ENCODE peak calls at places on chromosome 2, in five cellular contexts. One of them, this sample, is unnamed.
A peak's percentile ranks its signal among the peaks of the same experiment; 100 is the strongest.

GRCh38 chr2:211611621-211612020 is 927.0 kb downstream of the ERBB4 start:
- DNase-seq in HFF-Myc: no peak
- DNase-seq in Caco-2: no peak
- DNase-seq in cardiac fibroblast: no peak
- DNase-seq in OCI-LY7: no peak
- DNase-seq in this sample: no peak

GRCh38 chr2:230905448-230906430 is 19.3 kb downstream of the GPR55 start:
- DNase-seq in cardiac fibroblast: no peak
- DNase-seq in HFF-Myc: no peak
- DNase-seq in Caco-2: peak; percentile 45
- DNase-seq in OCI-LY7: no peak
- DNase-seq in this sample: peak; percentile 99

GRCh38 chr2:180046776-180047175 is 39.7 kb upstream of the CWC22 start:
- DNase-seq in HFF-Myc: no peak
- DNase-seq in Caco-2: no peak
- DNase-seq in cardiac fibroblast: no peak
- DNase-seq in OCI-LY7: no peak
- DNase-seq in this sample: no peak

GRCh38 chr2:240245706-240246105 is 105.2 kb upstream of the OTOS start:
- DNase-seq in OCI-LY7: no peak
- DNase-seq in cardiac fibroblast: no peak
- DNase-seq in HFF-Myc: no peak
- DNase-seq in Caco-2: no peak
- DNase-seq in this sample: no peak

GRCh38 chr2:199364153-199364552 is 93.6 kb downstream of the SATB2 start:
- DNase-seq in OCI-LY7: no peak
- DNase-seq in cardiac fibroblast: no peak
- DNase-seq in HFF-Myc: no peak
- DNase-seq in Caco-2: no peak
- DNase-seq in this sample: no peak

GRCh38 chr2:20930928-20931327 is 108.0 kb upstream of the LDAH start:
- DNase-seq in OCI-LY7: no peak
- DNase-seq in HFF-Myc: peak; percentile 2
- DNase-seq in Caco-2: no peak
- DNase-seq in cardiac fibroblast: peak; percentile 3
- DNase-seq in this sample: no peak

GRCh38 chr2:138601438-138602165 is 100.0 kb downstream of the SPOPL start:
- DNase-seq in Caco-2: no peak
- DNase-seq in OCI-LY7: no peak
- DNase-seq in HFF-Myc: no peak
- DNase-seq in cardiac fibroblast: no peak
- DNase-seq in this sample: no peak

GRCh38 chr2:197179744-197180498 is 130.7 kb downstream of the ANKRD44 start:
- DNase-seq in HFF-Myc: no peak
- DNase-seq in OCI-LY7: no peak
- DNase-seq in cardiac fibroblast: peak; percentile 80
- DNase-seq in Caco-2: no peak
- DNase-seq in this sample: no peak

GRCh38 chr2:98588880-98589425 is 19.4 kb downstream of the COA5 start:
- DNase-seq in HFF-Myc: no peak
- DNase-seq in Caco-2: no peak
- DNase-seq in OCI-LY7: no peak
- DNase-seq in cardiac fibroblast: no peak
- DNase-seq in this sample: no peak

GRCh38 chr2:219962089-219962488 is 334.7 kb downstream of the SLC4A3 start:
- DNase-seq in cardiac fibroblast: no peak
- DNase-seq in Caco-2: no peak
- DNase-seq in OCI-LY7: no peak
- DNase-seq in HFF-Myc: no peak
- DNase-seq in this sample: no peak

GRCh38 chr2:96260404-96261260 is 5.2 kb downstream of the TMEM127 start:
- DNase-seq in HFF-Myc: peak; percentile 81
- DNase-seq in Caco-2: peak; percentile 58
- DNase-seq in OCI-LY7: peak; percentile 76
- DNase-seq in cardiac fibroblast: peak; percentile 88
- DNase-seq in this sample: peak; percentile 61

GRCh38 chr2:3169106-3169870 is 208.3 kb downstream of the EIPR1 start:
- DNase-seq in HFF-Myc: peak; percentile 33
- DNase-seq in Caco-2: no peak
- DNase-seq in OCI-LY7: no peak
- DNase-seq in cardiac fibroblast: peak; percentile 10
- DNase-seq in this sample: no peak

GRCh38 chr2:165016772-165017411 is 61.6 kb upstream of the SLC38A11 start:
- DNase-seq in cardiac fibroblast: peak; percentile 49
- DNase-seq in HFF-Myc: no peak
- DNase-seq in OCI-LY7: peak; percentile 53
- DNase-seq in Caco-2: no peak
- DNase-seq in this sample: peak; percentile 46

GRCh38 chr2:146734042-146734715 is 1110.7 kb upstream of the ACVR2A start:
- DNase-seq in HFF-Myc: peak; percentile 17
- DNase-seq in OCI-LY7: peak; percentile 22
- DNase-seq in Caco-2: no peak
- DNase-seq in cardiac fibroblast: peak; percentile 85
- DNase-seq in this sample: no peak

GRCh38 chr2:127155901-127156300 is 48.9 kb upstream of the BIN1 start:
- DNase-seq in Caco-2: no peak
- DNase-seq in HFF-Myc: no peak
- DNase-seq in cardiac fibroblast: peak; percentile 87
- DNase-seq in OCI-LY7: no peak
- DNase-seq in this sample: no peak

GRCh38 chr2:214471990-214472389 is 61.1 kb downstream of the VWC2L start:
- DNase-seq in HFF-Myc: no peak
- DNase-seq in OCI-LY7: no peak
- DNase-seq in cardiac fibroblast: no peak
- DNase-seq in Caco-2: no peak
- DNase-seq in this sample: no peak

GRCh38 chr2:11827547-11827946 is 81.1 kb downstream of the LPIN1 start:
- DNase-seq in Caco-2: no peak
- DNase-seq in HFF-Myc: no peak
- DNase-seq in OCI-LY7: no peak
- DNase-seq in cardiac fibroblast: no peak
- DNase-seq in this sample: peak; percentile 55

GRCh38 chr2:137115081-137115713 is 349.9 kb downstream of the THSD7B start:
- DNase-seq in Caco-2: no peak
- DNase-seq in OCI-LY7: no peak
- DNase-seq in HFF-Myc: no peak
- DNase-seq in cardiac fibroblast: no peak
- DNase-seq in this sample: no peak

GRCh38 chr2:84958135-84959044 is 12.6 kb upstream of the KCMF1 start:
- DNase-seq in HFF-Myc: peak; percentile 80
- DNase-seq in OCI-LY7: no peak
- DNase-seq in cardiac fibroblast: peak; percentile 83
- DNase-seq in Caco-2: peak; percentile 90
- DNase-seq in this sample: no peak

GRCh38 chr2:201139836-201140599 is 24.1 kb downstream of the CFLAR start:
- DNase-seq in cardiac fibroblast: no peak
- DNase-seq in HFF-Myc: no peak
- DNase-seq in OCI-LY7: no peak
- DNase-seq in Caco-2: no peak
- DNase-seq in this sample: no peak

GRCh38 chr2:166573393-166573792 is 79.3 kb upstream of the SCN7A start:
- DNase-seq in Caco-2: no peak
- DNase-seq in HFF-Myc: peak; percentile 4
- DNase-seq in OCI-LY7: no peak
- DNase-seq in cardiac fibroblast: peak; percentile 15
- DNase-seq in this sample: no peak

GRCh38 chr2:98869868-98870267 is 66.2 kb downstream of the CRACDL start:
- DNase-seq in Caco-2: no peak
- DNase-seq in OCI-LY7: no peak
- DNase-seq in HFF-Myc: no peak
- DNase-seq in cardiac fibroblast: no peak
- DNase-seq in this sample: no peak

GRCh38 chr2:16324544-16324937 is 341.1 kb downstream of the CYRIA start:
- DNase-seq in HFF-Myc: no peak
- DNase-seq in cardiac fibroblast: no peak
- DNase-seq in Caco-2: no peak
- DNase-seq in OCI-LY7: no peak
- DNase-seq in this sample: no peak

GRCh38 chr2:71961289-71962027 is 186.2 kb downstream of the CYP26B1 start:
- DNase-seq in cardiac fibroblast: no peak
- DNase-seq in HFF-Myc: no peak
- DNase-seq in OCI-LY7: no peak
- DNase-seq in Caco-2: no peak
- DNase-seq in this sample: no peak

GRCh38 chr2:109218087-109218791 is 89.2 kb downstream of the SH3RF3 start:
- DNase-seq in cardiac fibroblast: no peak
- DNase-seq in OCI-LY7: no peak
- DNase-seq in HFF-Myc: no peak
- DNase-seq in Caco-2: no peak
- DNase-seq in this sample: peak; percentile 14

GRCh38 chr2:3761328-3761727 is 58.0 kb downstream of the DCDC2C start:
- DNase-seq in cardiac fibroblast: no peak
- DNase-seq in HFF-Myc: no peak
- DNase-seq in Caco-2: no peak
- DNase-seq in OCI-LY7: no peak
- DNase-seq in this sample: no peak

DNA sequence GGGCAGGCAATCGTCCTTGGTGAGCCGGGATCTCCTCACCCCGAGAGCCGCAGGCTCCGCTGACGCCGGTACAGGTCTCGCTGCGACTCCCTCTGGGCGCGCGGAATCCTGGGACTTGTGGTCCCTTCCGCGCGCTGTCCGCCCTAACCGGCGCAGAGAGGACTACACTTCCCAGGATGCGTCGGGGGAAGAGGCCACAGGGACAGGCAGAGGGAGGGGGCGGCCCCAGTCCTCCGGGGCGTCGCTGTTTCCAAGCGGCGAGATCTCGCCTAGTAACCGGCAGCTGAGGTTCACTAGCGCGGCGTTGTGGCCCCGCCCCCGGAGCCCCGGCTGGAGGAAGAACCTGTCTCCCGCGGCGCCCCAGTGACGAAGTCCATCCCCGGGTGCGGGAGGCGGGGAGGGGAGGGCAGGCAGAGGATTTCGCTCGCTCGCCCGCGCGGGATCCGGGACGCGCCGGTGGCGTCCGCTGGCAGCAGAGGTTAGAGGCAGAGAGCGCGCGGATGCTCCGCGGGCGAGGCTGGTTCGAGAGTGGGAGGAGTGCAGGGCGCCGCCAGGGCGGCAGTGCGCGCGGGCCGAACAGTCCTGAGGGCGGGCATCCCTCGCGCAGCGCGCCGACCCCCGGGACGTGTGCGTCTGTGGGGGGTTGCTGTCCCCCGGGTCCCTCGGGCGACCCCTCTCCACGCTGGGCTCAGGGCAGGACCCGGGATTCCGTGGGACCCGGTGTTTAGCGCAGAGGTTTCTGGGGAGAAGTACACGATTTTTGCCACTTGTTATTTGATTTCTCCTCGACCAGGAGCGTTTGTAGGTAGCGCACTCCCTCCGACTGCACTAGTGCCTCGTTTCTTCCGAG is at the start of gene EML6:
- DNase-seq in cardiac fibroblast: peak; percentile 99
- DNase-seq in OCI-LY7: peak; percentile 99
- DNase-seq in HFF-Myc: peak; percentile 93
- DNase-seq in Caco-2: peak; percentile 99
- DNase-seq in this sample: peak; percentile 99
- TF ChIP-seq CTCF in cardiac fibroblast: no peak
- TF ChIP-seq CTCF in OCI-LY7: peak; percentile 65
- TF ChIP-seq CTCF in HFF-Myc: no peak
- TF ChIP-seq CTCF in Caco-2: peak; percentile 13
- TF ChIP-seq CTCF in this sample: peak; percentile 28

DNA sequence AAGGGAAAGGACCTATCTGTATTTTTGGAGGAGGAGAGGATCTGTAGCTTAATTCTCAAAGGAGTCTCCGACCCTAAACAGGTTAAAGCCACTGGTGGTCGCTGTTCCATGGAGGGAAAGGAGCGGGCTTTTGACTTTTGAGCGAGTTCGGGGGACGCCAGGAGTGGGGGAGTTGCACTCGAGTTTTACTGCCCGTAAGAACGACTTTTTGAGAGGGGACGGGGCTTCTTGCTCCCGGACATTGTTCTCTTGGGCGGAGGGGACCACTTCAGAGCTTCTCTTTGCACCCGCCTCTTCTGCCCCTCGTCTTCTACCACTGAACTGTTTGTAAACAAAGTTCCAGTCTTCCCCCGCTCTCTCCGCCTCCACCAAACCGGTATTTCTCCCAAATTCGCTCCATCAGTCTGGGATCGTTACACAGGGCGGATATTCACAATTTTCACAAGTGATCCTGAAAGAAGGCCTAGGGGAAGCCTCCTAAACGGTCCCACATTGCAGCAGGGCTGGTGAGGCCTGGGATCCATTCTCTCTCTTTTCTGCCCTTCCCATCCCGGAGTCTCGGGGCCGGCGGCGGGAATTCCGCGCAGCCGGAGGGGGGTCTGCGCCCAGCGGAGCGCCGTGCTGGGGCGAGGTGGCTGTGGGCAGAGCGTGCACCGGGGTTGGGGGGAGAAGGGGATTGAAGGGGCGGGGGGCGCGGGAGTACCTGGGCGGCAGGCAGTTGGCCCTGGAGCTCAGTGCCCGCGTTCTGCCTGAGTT is 6.6 kb downstream of the DLX2 start:
- DNase-seq in HFF-Myc: no peak
- DNase-seq in Caco-2: no peak
- DNase-seq in cardiac fibroblast: no peak
- DNase-seq in OCI-LY7: peak; percentile 14
- DNase-seq in this sample: no peak
- TF ChIP-seq CTCF in HFF-Myc: peak; percentile 22
- TF ChIP-seq CTCF in Caco-2: no peak
- TF ChIP-seq CTCF in cardiac fibroblast: no peak
- TF ChIP-seq CTCF in OCI-LY7: peak; percentile 53
- TF ChIP-seq CTCF in this sample: peak; percentile 18

DNA sequence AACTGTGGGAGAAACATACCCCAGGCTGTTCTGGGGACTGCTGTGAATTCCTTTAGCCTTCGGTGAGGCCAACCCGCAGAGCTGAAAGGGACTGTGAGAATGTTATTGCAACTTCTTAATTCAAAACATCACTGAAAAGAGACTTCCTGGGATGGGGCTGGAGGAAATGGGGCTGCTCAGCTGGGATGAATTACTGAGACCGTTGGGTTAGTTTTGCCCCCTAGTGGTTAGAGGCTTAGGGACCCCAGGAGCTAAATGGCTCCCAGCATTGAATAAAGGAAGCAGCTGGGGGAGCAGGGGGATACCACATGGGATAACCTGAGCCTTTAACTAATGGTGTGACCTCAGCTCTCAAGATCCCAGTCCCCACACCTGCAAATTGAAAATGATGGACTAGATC is 941.1 kb upstream of the FANCL start:
- DNase-seq in HFF-Myc: peak; percentile 48
- DNase-seq in cardiac fibroblast: no peak
- DNase-seq in Caco-2: no peak
- DNase-seq in OCI-LY7: peak; percentile 35
- DNase-seq in this sample: peak; percentile 8
- TF ChIP-seq CTCF in HFF-Myc: peak; percentile 76
- TF ChIP-seq CTCF in cardiac fibroblast: no peak
- TF ChIP-seq CTCF in Caco-2: peak; percentile 65
- TF ChIP-seq CTCF in OCI-LY7: peak; percentile 80
- TF ChIP-seq CTCF in this sample: peak; percentile 45

GRCh38 chr2:75719616-75720015 is 8.9 kb upstream of the GCFC2 start:
- DNase-seq in HFF-Myc: no peak
- DNase-seq in OCI-LY7: no peak
- DNase-seq in cardiac fibroblast: no peak
- DNase-seq in Caco-2: no peak
- DNase-seq in this sample: no peak

GRCh38 chr2:75720525-75720924 is 9.8 kb upstream of the GCFC2 start:
- DNase-seq in OCI-LY7: no peak
- DNase-seq in HFF-Myc: no peak
- DNase-seq in Caco-2: no peak
- DNase-seq in cardiac fibroblast: no peak
- DNase-seq in this sample: no peak

GRCh38 chr2:75710577-75711253 is at the start of gene GCFC2:
- DNase-seq in HFF-Myc: peak; percentile 49
- DNase-seq in OCI-LY7: peak; percentile 91
- DNase-seq in cardiac fibroblast: peak; percentile 90
- DNase-seq in Caco-2: peak; percentile 88
- DNase-seq in this sample: peak; percentile 87

GRCh38 chr2:75716406-75716805 is 5.7 kb upstream of the GCFC2 start:
- DNase-seq in HFF-Myc: no peak
- DNase-seq in Caco-2: no peak
- DNase-seq in cardiac fibroblast: peak; percentile 29
- DNase-seq in OCI-LY7: no peak
- DNase-seq in this sample: no peak
- TF ChIP-seq CTCF in HFF-Myc: no peak
- TF ChIP-seq CTCF in Caco-2: no peak
- TF ChIP-seq CTCF in cardiac fibroblast: no peak
- TF ChIP-seq CTCF in OCI-LY7: peak; percentile 53
- TF ChIP-seq CTCF in this sample: no peak

This sample was measured in activated CD8-positive, alpha-beta T cell treated with anti-CD3 and anti-CD28 coated beads for 36 hours.